ENCODE peak calls at places on chromosomes 12 and 14, in nine cellular contexts. One of them, this sample, is unnamed.
A peak's percentile ranks its signal among the peaks of the same experiment; 100 is the strongest.

GRCh38 chr12:54368709-54369596 is 4.7 kb upstream of the GPR84 start:
- DNase-seq in A549: peak; percentile 82
- DNase-seq in lung: peak; percentile 91
- DNase-seq in GM23338: peak; percentile 91
- DNase-seq in endothelial cell: peak; percentile 93
- DNase-seq in GM12865: peak; percentile 90
- DNase-seq in NCI-H774: peak; percentile 72
- DNase-seq in HL-60: no peak
- DNase-seq in NCI-H1436: peak; percentile 80
- DNase-seq in this sample: peak; percentile 76

GRCh38 chr12:79155703-79156102 is 291.1 kb downstream of the SYT1 start:
- DNase-seq in endothelial cell: no peak
- DNase-seq in A549: no peak
- DNase-seq in GM23338: no peak
- DNase-seq in NCI-H1436: no peak
- DNase-seq in GM12865: no peak
- DNase-seq in lung: no peak
- DNase-seq in NCI-H774: no peak
- DNase-seq in HL-60: no peak
- DNase-seq in this sample: no peak

GRCh38 chr14:103729496-103730448 is 14.2 kb downstream of the ZFYVE21 start:
- DNase-seq in NCI-H1436: no peak
- DNase-seq in A549: no peak
- DNase-seq in NCI-H774: no peak
- DNase-seq in GM23338: no peak
- DNase-seq in GM12865: no peak
- DNase-seq in endothelial cell: no peak
- DNase-seq in HL-60: no peak
- DNase-seq in lung: no peak
- DNase-seq in this sample: no peak

GRCh38 chr12:99605-100004 is 33.0 kb downstream of the IQSEC3 start:
- DNase-seq in NCI-H774: no peak
- DNase-seq in NCI-H1436: no peak
- DNase-seq in lung: no peak
- DNase-seq in A549: no peak
- DNase-seq in GM23338: peak; percentile 72
- DNase-seq in HL-60: no peak
- DNase-seq in GM12865: no peak
- DNase-seq in endothelial cell: peak; percentile 18
- DNase-seq in this sample: no peak

GRCh38 chr12:123882306-123882705 is 90.3 kb downstream of the CCDC92 start:
- DNase-seq in GM12865: no peak
- DNase-seq in lung: no peak
- DNase-seq in NCI-H1436: no peak
- DNase-seq in NCI-H774: no peak
- DNase-seq in A549: no peak
- DNase-seq in GM23338: no peak
- DNase-seq in endothelial cell: no peak
- DNase-seq in HL-60: no peak
- DNase-seq in this sample: no peak

GRCh38 chr12:109804820-109805761 is 28.1 kb downstream of the TRPV4 start:
- DNase-seq in lung: peak; percentile 74
- DNase-seq in endothelial cell: peak; percentile 70
- DNase-seq in GM12865: peak; percentile 56
- DNase-seq in NCI-H774: peak; percentile 40
- DNase-seq in GM23338: peak; percentile 78
- DNase-seq in A549: peak; percentile 82
- DNase-seq in NCI-H1436: peak; percentile 50
- DNase-seq in HL-60: peak; percentile 59
- DNase-seq in this sample: peak; percentile 83

GRCh38 chr14:106489112-106489881 is 962.9 kb downstream of the TMEM121 start:
- DNase-seq in A549: no peak
- DNase-seq in GM23338: no peak
- DNase-seq in NCI-H774: no peak
- DNase-seq in NCI-H1436: no peak
- DNase-seq in GM12865: no peak
- DNase-seq in endothelial cell: no peak
- DNase-seq in HL-60: no peak
- DNase-seq in lung: no peak
- DNase-seq in this sample: no peak

GRCh38 chr14:50447491-50447890 is 50.8 kb upstream of the CDKL1 start:
- DNase-seq in GM23338: no peak
- DNase-seq in HL-60: no peak
- DNase-seq in NCI-H1436: no peak
- DNase-seq in endothelial cell: no peak
- DNase-seq in GM12865: no peak
- DNase-seq in A549: no peak
- DNase-seq in lung: no peak
- DNase-seq in NCI-H774: no peak
- DNase-seq in this sample: no peak

GRCh38 chr12:92502417-92503028 is 200.3 kb upstream of the PLEKHG7 start:
- DNase-seq in HL-60: peak; percentile 35
- DNase-seq in endothelial cell: no peak
- DNase-seq in GM23338: no peak
- DNase-seq in GM12865: peak; percentile 88
- DNase-seq in A549: no peak
- DNase-seq in lung: no peak
- DNase-seq in NCI-H774: no peak
- DNase-seq in NCI-H1436: no peak
- DNase-seq in this sample: peak; percentile 7

GRCh38 chr14:70714055-70714550 is 72.4 kb downstream of the TTC9 start:
- DNase-seq in A549: peak; percentile 58
- DNase-seq in GM23338: peak; percentile 89
- DNase-seq in NCI-H774: peak; percentile 14
- DNase-seq in lung: no peak
- DNase-seq in HL-60: no peak
- DNase-seq in GM12865: peak; percentile 82
- DNase-seq in endothelial cell: peak; percentile 53
- DNase-seq in NCI-H1436: peak; percentile 68
- DNase-seq in this sample: peak; percentile 54

GRCh38 chr12:57368349-57369095 is 62.3 kb downstream of the R3HDM2 start:
- DNase-seq in HL-60: peak; percentile 3
- DNase-seq in GM12865: no peak
- DNase-seq in endothelial cell: no peak
- DNase-seq in NCI-H1436: no peak
- DNase-seq in lung: no peak
- DNase-seq in A549: peak; percentile 70
- DNase-seq in NCI-H774: no peak
- DNase-seq in GM23338: peak; percentile 27
- DNase-seq in this sample: peak; percentile 10

GRCh38 chr14:21104448-21105060 is 3.7 kb downstream of the TMEM253 start:
- DNase-seq in NCI-H1436: peak; percentile 90
- DNase-seq in GM12865: peak; percentile 77
- DNase-seq in NCI-H774: peak; percentile 78
- DNase-seq in A549: peak; percentile 69
- DNase-seq in GM23338: peak; percentile 87
- DNase-seq in lung: peak; percentile 78
- DNase-seq in HL-60: no peak
- DNase-seq in endothelial cell: peak; percentile 70
- DNase-seq in this sample: peak; percentile 74

GRCh38 chr12:47156167-47156736 is 76.5 kb upstream of the AMIGO2 start:
- DNase-seq in NCI-H1436: no peak
- DNase-seq in A549: no peak
- DNase-seq in NCI-H774: peak; percentile 63
- DNase-seq in GM23338: no peak
- DNase-seq in endothelial cell: no peak
- DNase-seq in lung: no peak
- DNase-seq in GM12865: no peak
- DNase-seq in HL-60: no peak
- DNase-seq in this sample: no peak

GRCh38 chr14:49999216-49999761 is 106.4 kb downstream of the ARF6 start:
- DNase-seq in A549: peak; percentile 87
- DNase-seq in NCI-H1436: no peak
- DNase-seq in endothelial cell: peak; percentile 16
- DNase-seq in lung: peak; percentile 73
- DNase-seq in GM23338: no peak
- DNase-seq in HL-60: no peak
- DNase-seq in NCI-H774: no peak
- DNase-seq in GM12865: peak; percentile 94
- DNase-seq in this sample: peak; percentile 25

GRCh38 chr12:112586148-112586783 is 167.5 kb downstream of the PTPN11 start:
- DNase-seq in NCI-H774: no peak
- DNase-seq in GM12865: no peak
- DNase-seq in endothelial cell: no peak
- DNase-seq in HL-60: no peak
- DNase-seq in NCI-H1436: no peak
- DNase-seq in A549: no peak
- DNase-seq in GM23338: no peak
- DNase-seq in lung: no peak
- DNase-seq in this sample: no peak

GRCh38 chr12:132559652-132560420 is 50.5 kb downstream of the LRCOL1 start:
- DNase-seq in A549: peak; percentile 66
- DNase-seq in NCI-H1436: peak; percentile 34
- DNase-seq in HL-60: peak; percentile 58
- DNase-seq in endothelial cell: peak; percentile 61
- DNase-seq in lung: no peak
- DNase-seq in NCI-H774: peak; percentile 44
- DNase-seq in GM23338: peak; percentile 79
- DNase-seq in GM12865: peak; percentile 64
- DNase-seq in this sample: peak; percentile 91

GRCh38 chr14:68384335-68384734 is 408.5 kb downstream of the ZFP36L1 start:
- DNase-seq in GM12865: no peak
- DNase-seq in endothelial cell: no peak
- DNase-seq in GM23338: no peak
- DNase-seq in A549: no peak
- DNase-seq in NCI-H1436: no peak
- DNase-seq in HL-60: peak; percentile 49
- DNase-seq in NCI-H774: no peak
- DNase-seq in lung: no peak
- DNase-seq in this sample: no peak

GRCh38 chr12:111788178-111788654 is 21.5 kb downstream of the ALDH2 start:
- DNase-seq in A549: no peak
- DNase-seq in HL-60: no peak
- DNase-seq in NCI-H774: no peak
- DNase-seq in endothelial cell: no peak
- DNase-seq in NCI-H1436: no peak
- DNase-seq in GM12865: peak; percentile 74
- DNase-seq in GM23338: peak; percentile 36
- DNase-seq in lung: no peak
- DNase-seq in this sample: no peak

GRCh38 chr12:85573635-85574214 is 262.5 kb downstream of the RASSF9 start:
- DNase-seq in NCI-H1436: no peak
- DNase-seq in endothelial cell: no peak
- DNase-seq in lung: no peak
- DNase-seq in GM12865: no peak
- DNase-seq in HL-60: no peak
- DNase-seq in GM23338: no peak
- DNase-seq in A549: no peak
- DNase-seq in NCI-H774: no peak
- DNase-seq in this sample: no peak

GRCh38 chr14:69580009-69580577 is 5.4 kb upstream of the CCDC177 start:
- DNase-seq in NCI-H1436: peak; percentile 29
- DNase-seq in HL-60: no peak
- DNase-seq in GM12865: peak; percentile 57
- DNase-seq in A549: peak; percentile 60
- DNase-seq in lung: no peak
- DNase-seq in endothelial cell: peak; percentile 63
- DNase-seq in NCI-H774: no peak
- DNase-seq in GM23338: peak; percentile 88
- DNase-seq in this sample: peak; percentile 65

GRCh38 chr12:11712491-11712890 is 63.0 kb downstream of the ETV6 start:
- DNase-seq in GM23338: no peak
- DNase-seq in A549: no peak
- DNase-seq in endothelial cell: no peak
- DNase-seq in NCI-H1436: no peak
- DNase-seq in NCI-H774: no peak
- DNase-seq in HL-60: no peak
- DNase-seq in lung: no peak
- DNase-seq in GM12865: no peak
- DNase-seq in this sample: no peak

GRCh38 chr12:321606-322326 is 59.1 kb upstream of the SLC6A13 start:
- DNase-seq in A549: no peak
- DNase-seq in GM12865: no peak
- DNase-seq in endothelial cell: no peak
- DNase-seq in NCI-H1436: no peak
- DNase-seq in lung: no peak
- DNase-seq in HL-60: no peak
- DNase-seq in NCI-H774: peak; percentile 9
- DNase-seq in GM23338: no peak
- DNase-seq in this sample: no peak

GRCh38 chr12:105092336-105092735 is 8.1 kb upstream of the ALDH1L2 start:
- DNase-seq in GM12865: no peak
- DNase-seq in NCI-H774: peak; percentile 84
- DNase-seq in endothelial cell: no peak
- DNase-seq in GM23338: peak; percentile 97
- DNase-seq in lung: no peak
- DNase-seq in HL-60: no peak
- DNase-seq in A549: no peak
- DNase-seq in NCI-H1436: peak; percentile 20
- DNase-seq in this sample: no peak